ENCODE peak calls at places on chromosome 15, in four cellular contexts. W is amniotic stem cell, A is EH, D is sigmoid colon. L is an unnamed sample.

GRCh38 chr15:57098896-57099295 is 180.5 kb downstream of the TCF12 start:
- DNase-seq in W (no peak), A (peak; percentile 38), D (no peak), L (peak; percentile 45)

GRCh38 chr15:48695088-48695834 is 49.8 kb upstream of the FBN1 start:
- DNase-seq in W (peak; percentile 59), A (peak; percentile 98), D (no peak), L (peak; percentile 93)

GRCh38 chr15:66496951-66497501 is 536 bp downstream of the SNAPC5 start:
- DNase-seq in W (no peak), A (no peak), D (no peak), L (no peak)

GRCh38 chr15:67240235-67241131 is 14.0 kb downstream of the AAGAB start:
- DNase-seq in W (no peak), A (no peak), D (no peak), L (no peak)

GRCh38 chr15:71231678-71232224 is 116.5 kb downstream of the THSD4 start:
- DNase-seq in W (no peak), A (no peak), D (no peak), L (no peak)

GRCh38 chr15:87082576-87082975 is 1002.9 kb downstream of the AGBL1 start:
- DNase-seq in W (no peak), A (no peak), D (no peak), L (no peak)

GRCh38 chr15:82808634-82809041 is 790 bp upstream of the WHAMM start:
- DNase-seq in W (no peak), A (no peak), D (no peak), L (no peak)

GRCh38 chr15:77685082-77685815 is 52.5 kb upstream of the LINGO1 start:
- DNase-seq in W (no peak), A (no peak), D (no peak), L (no peak)

GRCh38 chr15:39191871-39192281 is 389.0 kb upstream of the THBS1 start:
- DNase-seq in W (peak; percentile 37), A (peak; percentile 85), D (no peak), L (no peak)

GRCh38 chr15:90708516-90708915 is 8.6 kb upstream of the BLM start:
- DNase-seq in W (no peak), A (no peak), D (no peak), L (no peak)

GRCh38 chr15:50810128-50810527 is 44.6 kb upstream of the SPPL2A start:
- DNase-seq in W (no peak), A (no peak), D (no peak), L (no peak)

GRCh38 chr15:61205427-61205826 is 23.7 kb downstream of the RORA start:
- DNase-seq in W (no peak), A (peak; percentile 36), D (no peak), L (peak; percentile 42)

GRCh38 chr15:89068325-89068784 is 19.9 kb upstream of the ABHD2 start:
- DNase-seq in W (no peak), A (peak; percentile 92), D (no peak), L (peak; percentile 99)

GRCh38 chr15:74336061-74337005 is 31.1 kb downstream of the CYP11A1 start:
- DNase-seq in W (no peak), A (peak; percentile 24), D (peak; percentile 39), L (peak; percentile 70)

GRCh38 chr15:74750759-74751158 is 2.1 kb downstream of the CYP1A2 start:
- DNase-seq in W (no peak), A (no peak), D (no peak), L (no peak)

GRCh38 chr15:64522226-64522823 is 61.9 kb downstream of the ZNF609 start:
- DNase-seq in W (no peak), A (no peak), D (no peak), L (no peak)

GRCh38 chr15:85865070-85865684 is 70.5 kb upstream of the KLHL25 start:
- DNase-seq in W (no peak), A (peak; percentile 43), D (no peak), L (peak; percentile 48)

GRCh38 chr15:79724312-79724711 is 172.5 kb downstream of the MTHFS start:
- DNase-seq in W (peak; percentile 19), A (peak; percentile 69), D (no peak), L (peak; percentile 68)

GRCh38 chr15:63238796-63239195 is 38.6 kb upstream of the APH1B start:
- DNase-seq in W (no peak), A (peak; percentile 83), D (no peak), L (peak; percentile 91)

GRCh38 chr15:31352283-31352880 is 25.7 kb downstream of the KLF13 start:
- DNase-seq in W (no peak), A (no peak), D (no peak), L (no peak)

GRCh38 chr15:41888662-41889253 is 5.1 kb downstream of the SPTBN5 start:
- DNase-seq in W (no peak), A (no peak), D (no peak), L (no peak)

GRCh38 chr15:85527907-85528306 is 147.5 kb downstream of the AKAP13 start:
- DNase-seq in W (peak; percentile 9), A (peak; percentile 85), D (no peak), L (peak; percentile 69)

L was measured in fibroblast of mammary gland.